ENCODE peak calls at places on chromosome 6, in five cellular contexts. R is CD8-positive, alpha-beta T cell; W is right atrium auricular region; N is tibial nerve; D is PC-3. K is an unnamed sample. For H3K27me3, the result is how much of the 10 kb centered on the place peaks cover.

GRCh38 chr6:31172973-31173384 is 2.5 kb upstream of the POU5F1 start:
- DNase-seq in N (no peak), D (no peak), W (no peak), R (no peak), K (no peak)

GRCh38 chr6:145147559-145147958 is 587.8 kb downstream of the EPM2A start:
- DNase-seq in W (no peak), N (no peak), D (peak), R (no peak), K (no peak)

GRCh38 chr6:52840763-52841585 is at the start of gene GSTA5:
- DNase-seq in W (no peak), R (no peak), N (no peak), D (peak), K (no peak)

GRCh38 chr6:126040826-126041225 is 54.5 kb downstream of the TRMT11 start:
- DNase-seq in D (peak), N (no peak), R (no peak), W (no peak), K (no peak)

GRCh38 chr6:53294095-53294494 is 54.7 kb downstream of the ELOVL5 start:
- DNase-seq in W (no peak), N (no peak), R (peak), D (no peak), K (no peak)

GRCh38 chr6:33693186-33694158 is 18.0 kb downstream of the UQCC2 start:
- DNase-seq in R (no peak), W (no peak), N (no peak), D (no peak), K (no peak)

GRCh38 chr6:90088009-90088408 is 193.7 kb downstream of the GJA10 start:
- DNase-seq in W (no peak), D (peak), N (no peak), R (no peak), K (no peak)

GRCh38 chr6:1129141-1129540 is 182.8 kb upstream of the FOXQ1 start:
- DNase-seq in D (no peak), R (no peak), N (no peak), W (no peak), K (no peak)

GRCh38 chr6:91852232-91852631 is 1265.4 kb upstream of the MAP3K7 start:
- DNase-seq in W (no peak), R (no peak), N (no peak), D (no peak), K (no peak)

GRCh38 chr6:30814137-30815084 is 69.9 kb upstream of the DDR1 start:
- DNase-seq in D (peak), W (no peak), N (no peak), R (peak), K (no peak)

GRCh38 chr6:44675449-44675848 is 287.9 kb downstream of the CDC5L start:
- DNase-seq in N (no peak), W (no peak), D (peak), R (no peak), K (no peak)

GRCh38 chr6:53910834-53911233 is 116.0 kb downstream of the LRRC1 start:
- DNase-seq in N (no peak), D (no peak), R (no peak), W (no peak), K (no peak)

GRCh38 chr6:87697581-87698552 is 4.2 kb downstream of the AKIRIN2 start:
- DNase-seq in W (no peak), D (no peak), N (no peak), R (no peak), K (no peak)

GRCh38 chr6:45116714-45117410 is 211.3 kb upstream of the RUNX2 start:
- DNase-seq in R (no peak), N (no peak), W (no peak), D (peak), K (no peak)

GRCh38 chr6:26514984-26515383 is 14.9 kb downstream of the BTN1A1 start:
- DNase-seq in W (no peak), N (no peak), R (no peak), D (no peak), K (no peak)

GRCh38 chr6:138307816-138308727 is 69.6 kb upstream of the SMIM28 start:
- DNase-seq in R (no peak), D (no peak), N (peak), W (no peak), K (no peak)

GRCh38 chr6:52712136-52712535 is 41.2 kb downstream of the TMEM14A start:
- DNase-seq in D (peak), W (no peak), N (no peak), R (no peak), K (no peak)

GRCh38 chr6:28490191-28490890 is 25.3 kb downstream of the GPX6 start:
- DNase-seq in W (no peak), R (no peak), N (no peak), D (no peak), K (peak)

GRCh38 chr6:25253371-25253770 is 25.8 kb upstream of the CARMIL1 start:
- DNase-seq in R (no peak), W (no peak), N (no peak), D (peak), K (no peak)

GRCh38 chr6:46217671-46218131 is 46.9 kb upstream of the ENPP5 start:
- DNase-seq in R (no peak), N (no peak), W (peak), D (no peak), K (peak)

GRCh38 chr6:123610779-123611178 is 26.0 kb downstream of the TRDN start:
- DNase-seq in N (no peak), R (no peak), D (no peak), W (no peak), K (no peak)

GRCh38 chr6:123503619-123504018 is 133.1 kb downstream of the TRDN start:
- DNase-seq in W (no peak), R (no peak), D (no peak), N (no peak), K (no peak)

GRCh38 chr6:149895702-149896310 is 2.1 kb downstream of the RAET1E start:
- DNase-seq in R (peak), W (peak), N (no peak), D (peak), K (no peak)

GRCh38 chr6:3325210-3325609 is 66.5 kb downstream of the PSMG4 start:
- DNase-seq in R (no peak), D (peak), N (no peak), W (no peak), K (no peak)

GRCh38 chr6:124679392-124679791 is 282.8 kb upstream of the RNF217 start:
- DNase-seq in R (no peak), D (no peak), W (no peak), N (no peak), K (no peak)

GRCh38 chr6:31472259-31472658 is 25.7 kb upstream of the MICB start:
- DNase-seq in R (no peak), D (no peak), W (no peak), N (no peak), K (no peak)

GRCh38 chr6:56649053-56649769 is 6.5 kb upstream of the DST start:
- DNase-seq in W (no peak), D (peak), N (no peak), R (no peak), K (no peak)

GRCh38 chr6:147395158-147395557 is 113.3 kb upstream of the SAMD5 start:
- DNase-seq in D (no peak), R (no peak), N (no peak), W (no peak), K (no peak)

GRCh38 chr6:12119085-12119588 is 107.0 kb downstream of the HIVEP1 start:
- DNase-seq in W (no peak), D (no peak), N (no peak), R (peak), K (peak)

GRCh38 chr6:103734016-103734415 is 1125.7 kb downstream of the HACE1 start:
- DNase-seq in D (no peak), R (no peak), N (no peak), W (no peak), K (no peak)

GRCh38 chr6:6915219-6915618 is 192.5 kb upstream of the RREB1 start:
- DNase-seq in D (peak), N (no peak), W (no peak), R (no peak), K (no peak)

GRCh38 chr6:43737272-43738081 is 32.5 kb upstream of the VEGFA start:
- DNase-seq in D (no peak), R (no peak), N (no peak), W (no peak), K (no peak)

GRCh38 chr6:25202505-25202904 is 76.7 kb upstream of the CARMIL1 start:
- DNase-seq in N (no peak), R (no peak), D (peak), W (no peak), K (no peak)

GRCh38 chr6:135852775-135853174 is 1.3 kb downstream of the PDE7B start:
- DNase-seq in D (no peak), R (no peak), N (no peak), W (no peak), K (no peak)
- TF ChIP-seq CTCF in D (no peak), R (no peak), N (no peak), W (no peak), K (no peak)

DNA sequence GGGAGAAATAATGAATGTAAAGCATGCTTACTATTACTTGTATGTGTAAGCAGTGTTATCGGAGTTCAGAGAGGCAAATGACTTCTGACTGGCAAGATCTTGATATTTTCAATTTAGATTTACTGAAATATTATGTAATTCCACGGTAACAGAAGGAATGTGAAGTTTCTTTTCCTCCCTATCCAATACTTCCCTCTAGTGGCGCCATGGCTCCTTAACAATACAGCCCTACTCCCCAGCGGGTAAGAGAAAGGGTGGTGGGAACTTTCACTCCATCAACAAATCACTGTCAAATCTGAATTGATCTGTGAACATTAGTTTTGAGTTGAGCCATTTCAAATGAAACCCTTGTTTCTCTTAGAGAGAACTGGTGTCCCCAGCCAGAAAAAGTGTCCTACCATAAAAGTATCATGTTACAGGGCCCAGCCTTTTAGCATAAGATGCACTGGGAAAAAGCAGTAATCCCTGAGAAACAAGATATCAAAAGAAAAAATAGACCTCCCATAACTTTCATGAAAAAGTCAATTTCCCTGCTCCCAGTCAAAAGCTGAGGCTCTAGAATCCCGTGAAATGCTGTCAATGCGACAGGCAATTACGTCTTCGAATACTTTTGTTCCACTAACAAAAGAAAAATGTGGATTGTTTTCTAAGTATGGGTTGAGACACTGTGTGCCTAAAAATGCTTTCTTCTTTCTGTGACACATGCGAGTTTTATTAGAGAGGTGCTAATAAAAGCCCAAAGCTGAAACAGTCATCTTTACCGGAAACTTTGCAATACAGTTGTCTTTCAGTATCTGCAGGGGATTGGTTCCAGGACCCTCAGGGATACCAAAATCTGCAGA is 12.9 kb downstream of the COX7A2 start:
- DNase-seq in W (no peak), N (no peak), D (peak), R (no peak), K (no peak)
- H3K4me3 ChIP-seq in W (no peak), N (no peak), D (no peak), R (no peak), K (no peak)

DNA sequence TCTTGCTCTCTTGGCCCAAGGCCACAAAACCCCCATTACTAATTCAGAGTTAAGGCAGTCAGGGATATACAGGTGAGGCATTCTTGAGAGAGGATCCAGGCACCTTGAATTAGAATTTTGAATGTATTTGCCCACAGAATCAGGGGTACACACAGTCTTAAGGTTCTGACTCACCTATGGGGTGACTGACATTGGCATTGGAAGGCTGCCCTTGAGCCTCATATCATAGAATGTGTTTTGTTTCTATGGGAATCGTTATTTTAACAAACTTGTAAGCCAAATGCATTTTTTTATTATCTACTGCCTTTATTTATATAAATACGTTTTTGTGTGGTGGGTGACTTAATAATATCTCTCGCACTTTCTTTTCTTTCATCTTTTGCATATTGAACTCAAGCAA is 218.6 kb upstream of the CITED2 start:
- DNase-seq in R (no peak), W (no peak), D (peak), N (no peak), K (no peak)
- H3K27me3 ChIP-seq in R (under half), W (under half), D (under half), N (under half), K (under half)

GRCh38 chr6:37485259-37485658 is 14.4 kb downstream of the CCDC167 start:
- DNase-seq in N (no peak), W (no peak), R (no peak), D (no peak), K (no peak)
- TF ChIP-seq CTCF in N (no peak), W (no peak), R (no peak), D (peak), K (peak)

DNA sequence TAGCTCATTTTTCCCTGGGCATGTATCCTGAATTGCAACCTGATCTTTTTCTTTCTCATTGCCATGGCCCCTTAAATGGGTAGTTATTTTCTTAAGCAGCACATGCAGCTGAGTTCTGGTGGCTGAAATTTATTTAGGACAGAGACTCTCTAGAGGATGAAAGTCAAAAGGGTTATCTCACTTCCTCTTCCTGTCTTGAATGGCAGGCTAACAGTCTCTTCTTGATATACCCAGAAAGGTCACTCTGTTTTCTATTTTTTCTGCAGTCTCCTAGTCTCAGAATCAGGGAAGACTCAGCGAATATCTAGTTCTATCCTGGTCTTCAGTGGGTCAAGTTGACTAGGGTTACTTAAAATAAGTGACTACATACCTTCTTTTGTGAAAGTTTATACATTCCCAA is 243.3 kb downstream of the EPHA7 start:
- DNase-seq in W (no peak), D (no peak), R (no peak), N (no peak), K (no peak)
- H3K4me3 ChIP-seq in W (no peak), D (no peak), R (no peak), N (no peak), K (no peak)

GRCh38 chr6:14598017-14598864 is 480.7 kb downstream of the CD83 start:
- DNase-seq in N (no peak), D (no peak), W (no peak), R (no peak), K (no peak)
- H3K27me3 ChIP-seq in N (under half), D (under half), W (under half), R (under half), K (under half)

DNA sequence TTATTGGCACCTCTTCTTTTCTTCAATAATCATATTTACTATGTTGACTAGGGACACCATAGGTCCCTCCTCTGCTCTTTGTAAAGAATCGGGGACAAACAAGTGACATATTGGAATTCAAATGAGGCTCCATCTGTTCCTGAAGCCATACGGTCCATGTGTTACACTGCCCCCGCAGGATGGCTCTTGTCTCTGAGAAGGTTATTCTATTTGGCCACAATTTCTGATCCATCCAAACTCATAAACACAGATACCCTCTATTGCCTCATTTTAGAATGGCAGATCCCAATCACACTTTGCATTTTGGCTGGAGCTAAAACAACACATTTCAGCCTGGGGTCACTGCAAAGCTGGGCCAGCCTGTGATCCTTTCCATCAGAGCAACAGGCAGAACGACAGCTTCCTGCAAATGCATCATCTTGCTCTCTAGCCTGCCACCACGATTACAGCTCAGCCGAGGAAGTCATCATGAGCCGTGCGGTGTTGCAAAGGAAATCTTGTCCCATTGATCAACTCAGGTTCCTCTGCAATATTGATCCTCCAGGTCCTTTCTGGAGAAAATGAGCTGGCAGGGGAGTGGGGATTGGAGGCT is 73.2 kb downstream of the AGPAT4 start:
- DNase-seq in N (no peak), W (no peak), D (no peak), R (no peak), K (no peak)
- TF ChIP-seq CTCF in N (no peak), W (no peak), D (peak), R (no peak), K (no peak)

GRCh38 chr6:63224179-63224578 is 12.9 kb downstream of the FKBP1C start:
- DNase-seq in D (no peak), N (no peak), R (no peak), W (no peak), K (no peak)
- H3K4me3 ChIP-seq in D (no peak), N (no peak), R (no peak), W (no peak), K (no peak)

K was measured in GM06990.